ENCODE peak calls at places on chromosomes 5 and 9, in five cellular contexts. V, Y, O, K and J are unnamed samples.
A peak's percentile ranks its signal among the peaks of the same experiment; 100 is the strongest.

GRCh38 chr9:125756499-125756898 is 9.3 kb downstream of the PBX3 start:
- DNase-seq in Y (no peak), V (no peak), O (peak; percentile 5), K (no peak), J (no peak)

GRCh38 chr5:143629871-143630658 is 181.9 kb upstream of the HMHB1 start:
- DNase-seq in V (no peak), K (no peak), Y (no peak), O (peak; percentile 72), J (no peak)

GRCh38 chr5:133916914-133917313 is 51.5 kb downstream of the C5orf15 start:
- DNase-seq in V (no peak), Y (no peak), O (no peak), K (no peak), J (no peak)

GRCh38 chr5:178462846-178463245 is 127.3 kb downstream of the COL23A1 start:
- DNase-seq in Y (no peak), O (no peak), K (no peak), V (no peak), J (no peak)

GRCh38 chr9:112112941-112113399 is 62.1 kb downstream of the SUSD1 start:
- DNase-seq in O (no peak), Y (peak; percentile 78), V (no peak), K (no peak), J (no peak)

GRCh38 chr5:112186401-112186990 is 232.6 kb downstream of the EPB41L4A start:
- DNase-seq in O (peak; percentile 48), K (peak; percentile 24), V (peak; percentile 10), Y (no peak), J (peak; percentile 15)

GRCh38 chr5:32090755-32091128 is 83.4 kb downstream of the GOLPH3 start:
- DNase-seq in K (no peak), Y (no peak), O (no peak), V (no peak), J (no peak)

GRCh38 chr9:134413890-134414731 is 87.9 kb downstream of the RXRA start:
- DNase-seq in O (peak; percentile 86), Y (no peak), V (no peak), K (peak; percentile 74), J (peak; percentile 39)

GRCh38 chr5:95471922-95472321 is 80.8 kb downstream of the FAM81B start:
- DNase-seq in O (peak; percentile 47), V (no peak), K (no peak), Y (no peak), J (no peak)

GRCh38 chr9:105046907-105047651 is 119.1 kb upstream of the ABCA1 start:
- DNase-seq in K (no peak), O (no peak), Y (no peak), V (no peak), J (no peak)